ENCODE peak calls at places on chromosomes 2 and 18, in six cellular contexts. M is fibroblast of pulmonary artery, F is AG10803, J is A549, I is dorsolateral prefrontal cortex, P is B cell. S is an unnamed sample.
A peak's percentile ranks its signal among the peaks of the same experiment; 100 is the strongest.

GRCh38 chr2:157257312-157258252 is at the start of gene GALNT5:
- DNase-seq in M (peak; percentile 37), P (no peak), F (peak; percentile 62), I (no peak), J (peak; percentile 16), S (no peak)

GRCh38 chr2:58484201-58484600 is 243.1 kb upstream of the FANCL start:
- DNase-seq in F (peak; percentile 59), J (no peak), I (no peak), P (no peak), M (peak; percentile 0), S (no peak)

GRCh38 chr2:28370355-28370754 is 22.3 kb upstream of the FOSL2 start:
- DNase-seq in M (no peak), I (no peak), P (no peak), J (no peak), F (no peak), S (no peak)

GRCh38 chr2:206390181-206390580 is 53.2 kb upstream of the ADAM23 start:
- DNase-seq in I (no peak), P (no peak), M (no peak), J (no peak), F (no peak), S (no peak)

GRCh38 chr2:198471291-198471690 is 666.9 kb downstream of the PLCL1 start:
- DNase-seq in F (no peak), P (no peak), I (no peak), J (no peak), M (no peak), S (no peak)

GRCh38 chr2:101608411-101609317 is 88.8 kb upstream of the MAP4K4 start:
- DNase-seq in F (no peak), J (no peak), P (no peak), I (no peak), M (no peak), S (no peak)

GRCh38 chr2:64327510-64328414 is 126.2 kb upstream of the LGALSL start:
- DNase-seq in P (peak; percentile 56), I (peak; percentile 66), J (peak; percentile 40), M (peak; percentile 54), F (peak; percentile 4), S (peak; percentile 81)

GRCh38 chr2:182522930-182523541 is 96.2 kb upstream of the PDE1A start:
- DNase-seq in P (no peak), F (no peak), I (no peak), J (no peak), M (no peak), S (no peak)

GRCh38 chr2:106025796-106026195 is 168.3 kb downstream of the UXS1 start:
- DNase-seq in I (no peak), M (no peak), F (no peak), P (no peak), J (no peak), S (no peak)

GRCh38 chr2:10817413-10817812 is 4.8 kb upstream of the PDIA6 start:
- DNase-seq in I (no peak), F (no peak), J (no peak), P (no peak), M (no peak), S (no peak)

GRCh38 chr2:44392338-44392943 is 30.7 kb downstream of the CAMKMT start:
- DNase-seq in F (peak; percentile 22), J (peak; percentile 35), I (no peak), P (no peak), M (peak; percentile 56), S (no peak)

GRCh38 chr18:29062921-29063320 is 886.0 kb upstream of the CDH2 start:
- DNase-seq in I (no peak), P (no peak), M (no peak), J (no peak), F (peak; percentile 13), S (no peak)

GRCh38 chr18:39724652-39725051 is 2159.1 kb upstream of the CELF4 start:
- DNase-seq in J (no peak), P (no peak), F (no peak), I (no peak), M (peak; percentile 23), S (no peak)

GRCh38 chr18:68693091-68693815 is 21.7 kb downstream of the TMX3 start:
- DNase-seq in I (peak; percentile 65), M (no peak), J (no peak), P (no peak), F (no peak), S (no peak)

GRCh38 chr2:11213090-11213638 is 57.9 kb downstream of the SLC66A3 start:
- DNase-seq in F (peak; percentile 73), J (no peak), I (no peak), P (no peak), M (peak; percentile 24), S (no peak)

GRCh38 chr2:210546424-210547223 is 9.8 kb upstream of the CPS1 start:
- DNase-seq in M (peak; percentile 35), P (no peak), F (no peak), J (no peak), I (no peak), S (no peak)

GRCh38 chr2:128421286-128421685 is 102.6 kb upstream of the HS6ST1 start:
- DNase-seq in M (no peak), F (no peak), P (no peak), J (no peak), I (no peak), S (no peak)

GRCh38 chr2:173357351-173357750 is 2.7 kb downstream of the CDCA7 start:
- DNase-seq in I (no peak), M (no peak), P (no peak), J (no peak), F (no peak), S (no peak)

GRCh38 chr2:169715379-169716228 is 18.0 kb upstream of the KLHL23 start:
- DNase-seq in I (no peak), F (peak; percentile 32), M (no peak), J (no peak), P (no peak), S (no peak)

GRCh38 chr2:19569300-19569791 is 210.9 kb upstream of the OSR1 start:
- DNase-seq in F (no peak), P (no peak), I (no peak), M (peak; percentile 60), J (peak; percentile 61), S (no peak)

GRCh38 chr2:86488561-86489250 is 47.5 kb downstream of the KDM3A start:
- DNase-seq in P (no peak), F (no peak), J (no peak), I (no peak), M (no peak), S (no peak)

GRCh38 chr2:224442092-224442999 is 40.4 kb upstream of the FAM124B start:
- DNase-seq in F (peak; percentile 8), J (no peak), P (peak; percentile 57), M (peak; percentile 15), I (no peak), S (peak; percentile 81)

GRCh38 chr2:119679846-119680245 is 845 bp downstream of the TMEM177 start:
- DNase-seq in I (no peak), P (no peak), J (no peak), F (no peak), M (no peak), S (no peak)

GRCh38 chr2:207015901-207016300 is 76.6 kb downstream of the CPO start:
- DNase-seq in J (no peak), F (peak; percentile 18), M (peak; percentile 14), I (no peak), P (no peak), S (no peak)

GRCh38 chr2:130798472-130799221 is 38.1 kb upstream of the ARHGEF4 start:
- DNase-seq in F (peak; percentile 5), J (no peak), I (no peak), M (peak; percentile 37), P (peak; percentile 24), S (no peak)

GRCh38 chr18:22544626-22545025 is 126.9 kb upstream of the CTAGE1 start:
- DNase-seq in P (no peak), I (no peak), M (no peak), F (peak; percentile 65), J (no peak), S (no peak)

GRCh38 chr18:23629444-23629946 is 33.2 kb downstream of the ANKRD29 start:
- DNase-seq in J (peak; percentile 95), M (no peak), P (no peak), I (no peak), F (no peak), S (peak; percentile 81)

GRCh38 chr2:216222650-216223352 is 113.7 kb downstream of the XRCC5 start:
- DNase-seq in I (no peak), J (peak; percentile 26), P (no peak), M (peak; percentile 40), F (peak; percentile 41), S (no peak)
- TF ChIP-seq CTCF in I (no peak), J (peak; percentile 30), P (no peak), M (peak; percentile 41), F (peak; percentile 58), S (no peak)

GRCh38 chr2:83823238-83823637 is 635.8 kb downstream of the SUCLG1 start:
- DNase-seq in M (no peak), P (no peak), I (no peak), F (no peak), J (no peak), S (no peak)

GRCh38 chr2:83826601-83827000 is 632.5 kb downstream of the SUCLG1 start:
- DNase-seq in I (no peak), M (no peak), F (no peak), P (no peak), J (no peak), S (no peak)

GRCh38 chr2:83827618-83828017 is 631.5 kb downstream of the SUCLG1 start:
- DNase-seq in J (no peak), P (no peak), M (no peak), I (no peak), F (no peak), S (no peak)
- TF ChIP-seq CTCF in J (no peak), P (no peak), M (no peak), I (no peak), F (peak; percentile 5), S (no peak)

DNA sequence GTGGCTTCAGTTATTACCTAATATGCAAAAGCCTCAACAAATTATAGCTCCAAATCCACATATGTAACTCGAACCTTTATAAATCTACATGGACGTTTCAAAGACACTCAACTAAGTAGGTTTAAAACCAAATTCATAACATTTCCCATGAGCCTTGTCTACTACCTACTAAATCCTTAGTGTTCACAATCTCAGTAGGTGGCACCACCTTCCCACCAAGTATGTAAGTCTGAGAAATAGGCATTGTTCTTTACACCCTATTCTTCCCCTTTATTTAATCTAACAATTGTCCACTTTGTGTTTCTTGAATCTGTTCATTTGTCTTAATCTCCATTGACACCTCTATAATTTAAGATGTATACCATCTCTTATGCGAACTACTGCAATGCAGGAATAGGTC is 4.6 kb downstream of the PIGN start:
- DNase-seq in M (no peak), P (no peak), I (no peak), F (no peak), J (no peak), S (no peak)
- TF ChIP-seq CTCF in M (no peak), P (no peak), I (no peak), F (no peak), J (no peak), S (no peak)

GRCh38 chr18:48602759-48603390 is 64.0 kb downstream of the CTIF start:
- DNase-seq in J (no peak), F (no peak), M (no peak), P (no peak), I (no peak), S (no peak)

GRCh38 chr18:48609114-48609513 is 70.3 kb downstream of the CTIF start:
- DNase-seq in P (no peak), M (no peak), J (no peak), I (no peak), F (no peak), S (no peak)

GRCh38 chr18:48607049-48607984 is 68.5 kb downstream of the CTIF start:
- DNase-seq in I (no peak), M (peak; percentile 88), J (no peak), P (no peak), F (peak; percentile 92), S (peak; percentile 60)

GRCh38 chr18:48608581-48608980 is 69.8 kb downstream of the CTIF start:
- DNase-seq in M (no peak), F (no peak), P (no peak), J (no peak), I (no peak), S (no peak)

GRCh38 chr18:48605408-48605845 is 66.6 kb downstream of the CTIF start:
- DNase-seq in M (peak; percentile 38), J (peak; percentile 49), F (no peak), P (no peak), I (no peak), S (no peak)
- TF ChIP-seq CTCF in M (peak; percentile 34), J (peak; percentile 42), F (no peak), P (no peak), I (peak; percentile 41), S (no peak)